ENCODE peak calls at places on chromosomes 5 and 9, in six cellular contexts. D, G, N, K, F and O are unnamed samples. For H3K36me3, the result is how much of the 10 kb centered on the place peaks cover.

GRCh38 chr9:22050924-22051323 is 41.8 kb upstream of the CDKN2B start:
- DNase-seq in D (no peak), G (no peak), N (no peak), K (no peak), F (no peak), O (peak)

GRCh38 chr9:132042324-132042723 is 37.3 kb downstream of the MED27 start:
- DNase-seq in D (no peak), G (peak), N (peak), K (no peak), F (no peak), O (no peak)

GRCh38 chr5:150989695-150990094 is 30.7 kb upstream of the GPX3 start:
- DNase-seq in D (no peak), G (no peak), N (peak), K (no peak), F (no peak), O (no peak)

GRCh38 chr5:90174236-90174635 is 235.3 kb downstream of the CETN3 start:
- DNase-seq in D (no peak), G (no peak), N (no peak), K (no peak), F (no peak), O (no peak)

GRCh38 chr5:146647656-146648199 is 131.7 kb upstream of the GPR151 start:
- DNase-seq in D (no peak), G (no peak), N (peak), K (no peak), F (no peak), O (no peak)

GRCh38 chr5:38515081-38515480 is 41.4 kb downstream of the LIFR start:
- DNase-seq in D (no peak), G (no peak), N (peak), K (no peak), F (no peak), O (no peak)

GRCh38 chr5:83340511-83340918 is 131.0 kb upstream of the VCAN start:
- DNase-seq in D (no peak), G (no peak), N (no peak), K (peak), F (no peak), O (no peak)

GRCh38 chr9:5442400-5443011 is 4.8 kb upstream of the PLGRKT start:
- DNase-seq in D (no peak), G (no peak), N (peak), K (no peak), F (no peak), O (no peak)

GRCh38 chr9:132319421-132320110 is 35.2 kb downstream of the SETX start:
- DNase-seq in D (no peak), G (no peak), N (no peak), K (no peak), F (no peak), O (no peak)

GRCh38 chr9:79858509-79858908 is 286.7 kb downstream of the TLE4 start:
- DNase-seq in D (no peak), G (no peak), N (peak), K (peak), F (no peak), O (no peak)

GRCh38 chr5:149581192-149581861 is at the start of gene ARHGEF37:
- DNase-seq in D (peak), G (no peak), N (peak), K (peak), F (peak), O (peak)

GRCh38 chr9:71791875-71792274 is 23.6 kb upstream of the CEMIP2 start:
- DNase-seq in D (no peak), G (peak), N (no peak), K (no peak), F (no peak), O (no peak)

GRCh38 chr5:157915638-157916037 is 56.7 kb upstream of the CLINT1 start:
- DNase-seq in D (peak), G (no peak), N (peak), K (no peak), F (peak), O (no peak)

GRCh38 chr9:98897745-98898144 is 46.0 kb upstream of the COL15A1 start:
- DNase-seq in D (no peak), G (no peak), N (peak), K (no peak), F (no peak), O (no peak)

DNA sequence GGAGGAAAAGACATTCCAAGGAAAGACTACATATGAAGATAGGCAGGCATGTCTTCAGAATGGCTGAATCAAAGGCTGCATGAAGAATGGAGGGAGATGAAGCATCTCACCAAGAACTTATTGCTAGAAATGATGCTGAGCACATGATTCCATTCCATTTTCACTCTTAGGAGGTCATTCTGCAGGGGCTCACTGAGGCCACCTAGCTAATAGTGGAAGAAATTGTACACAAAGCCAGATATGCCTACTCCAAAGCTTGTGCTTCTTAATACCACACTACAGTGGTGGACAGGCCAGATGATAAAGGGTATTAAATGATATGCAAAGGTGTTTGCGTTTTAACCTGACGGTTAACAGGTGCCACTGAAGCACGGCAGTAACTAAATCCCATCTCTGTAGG is 14.7 kb downstream of the NDUFA8 start:
- DNase-seq in D (no peak), G (no peak), N (no peak), K (no peak), F (no peak), O (no peak)
- H3K36me3 ChIP-seq in D (half or more), G (under half), N (half or more), K (under half), F (under half), O (under half)

GRCh38 chr5:156178117-156178516 is 148.8 kb upstream of the SGCD start:
- DNase-seq in D (no peak), G (no peak), N (no peak), K (no peak), F (no peak), O (no peak)

GRCh38 chr5:156186760-156187159 is 140.2 kb upstream of the SGCD start:
- DNase-seq in D (no peak), G (no peak), N (no peak), K (no peak), F (no peak), O (no peak)

GRCh38 chr5:156182174-156182967 is 144.6 kb upstream of the SGCD start:
- DNase-seq in D (no peak), G (no peak), N (no peak), K (no peak), F (no peak), O (no peak)

DNA sequence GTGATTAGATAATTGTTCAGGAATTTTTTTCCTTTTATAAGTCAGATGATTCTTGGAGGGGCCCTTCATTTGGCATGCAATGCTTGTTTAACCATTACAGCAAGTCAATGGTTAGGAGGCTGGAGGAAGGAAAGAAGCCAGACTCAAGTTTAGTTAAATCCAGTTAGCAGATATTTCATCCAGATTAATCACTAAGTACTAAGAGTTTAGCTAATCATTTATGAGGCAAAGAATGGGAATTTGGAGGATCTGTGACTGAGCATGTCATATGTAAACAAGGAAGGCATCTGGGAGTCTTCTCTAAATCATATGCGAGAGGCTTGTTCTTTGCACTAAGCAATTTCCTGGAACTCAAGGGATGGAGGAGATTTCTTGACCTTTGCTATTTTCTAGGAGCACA is 145.3 kb upstream of the SGCD start:
- DNase-seq in D (no peak), G (no peak), N (no peak), K (no peak), F (no peak), O (no peak)
- H3K36me3 ChIP-seq in D (under half), G (under half), N (under half), K (under half), F (under half), O (under half)

DNA sequence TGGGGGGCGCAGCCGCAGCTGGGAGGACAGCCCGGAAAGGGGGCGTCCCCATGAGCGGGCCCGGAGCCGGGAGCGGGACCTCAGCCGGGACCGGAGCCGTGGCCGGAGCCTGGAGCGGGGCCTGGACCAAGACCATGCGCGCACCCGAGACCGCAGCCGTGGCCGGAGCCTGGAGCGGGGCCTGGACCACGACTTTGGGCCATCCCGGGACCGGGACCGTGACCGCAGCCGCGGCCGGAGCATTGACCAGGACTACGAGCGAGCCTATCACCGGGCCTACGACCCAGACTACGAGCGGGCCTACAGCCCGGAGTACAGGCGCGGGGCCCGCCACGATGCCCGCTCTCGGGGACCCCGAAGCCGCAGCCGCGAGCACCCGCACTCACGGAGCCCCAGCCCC is 47.0 kb downstream of the TJP2 start:
- DNase-seq in D (no peak), G (no peak), N (no peak), K (no peak), F (no peak), O (no peak)
- H3K36me3 ChIP-seq in D (half or more), G (under half), N (under half), K (under half), F (under half), O (under half)

GRCh38 chr9:87664153-87665060 is 61.5 kb upstream of the CTSL start:
- DNase-seq in D (no peak), G (no peak), N (no peak), K (no peak), F (no peak), O (no peak)

GRCh38 chr9:87665516-87665915 is 60.4 kb upstream of the CTSL start:
- DNase-seq in D (no peak), G (no peak), N (no peak), K (no peak), F (no peak), O (no peak)

GRCh38 chr9:87663556-87663955 is 62.4 kb upstream of the CTSL start:
- DNase-seq in D (no peak), G (no peak), N (no peak), K (no peak), F (no peak), O (no peak)

GRCh38 chr9:87661241-87661640 is 64.7 kb upstream of the CTSL start:
- DNase-seq in D (no peak), G (no peak), N (no peak), K (no peak), F (no peak), O (no peak)

GRCh38 chr9:87662808-87663528 is 63.0 kb upstream of the CTSL start:
- DNase-seq in D (peak), G (peak), N (peak), K (peak), F (peak), O (peak)
- H3K36me3 ChIP-seq in D (half or more), G (under half), N (under half), K (under half), F (under half), O (under half)

GRCh38 chr9:136521541-136521940 is 24.3 kb downstream of the NOTCH1 start:
- DNase-seq in D (peak), G (no peak), N (no peak), K (no peak), F (peak), O (no peak)
- H3K36me3 ChIP-seq in D (half or more), G (under half), N (under half), K (under half), F (under half), O (under half)

GRCh38 chr9:6471231-6471630 is 58.2 kb downstream of the UHRF2 start:
- DNase-seq in D (no peak), G (no peak), N (no peak), K (no peak), F (no peak), O (no peak)

GRCh38 chr9:6461619-6462018 is 48.6 kb downstream of the UHRF2 start:
- DNase-seq in D (no peak), G (no peak), N (no peak), K (no peak), F (no peak), O (no peak)

GRCh38 chr9:6467006-6467625 is 54.1 kb downstream of the UHRF2 start:
- DNase-seq in D (no peak), G (no peak), N (no peak), K (no peak), F (no peak), O (no peak)
- H3K36me3 ChIP-seq in D (under half), G (under half), N (under half), K (under half), F (under half), O (under half)

GRCh38 chr5:134396274-134396673 is 15.4 kb downstream of the CDKN2AIPNL start:
- DNase-seq in D (no peak), G (no peak), N (no peak), K (no peak), F (no peak), O (no peak)

GRCh38 chr5:134403951-134404350 is 7.7 kb downstream of the CDKN2AIPNL start:
- DNase-seq in D (no peak), G (no peak), N (no peak), K (no peak), F (no peak), O (no peak)

GRCh38 chr5:134394932-134395331 is 16.7 kb downstream of the CDKN2AIPNL start:
- DNase-seq in D (no peak), G (no peak), N (no peak), K (no peak), F (no peak), O (no peak)

GRCh38 chr5:134397196-134397595 is 14.5 kb downstream of the CDKN2AIPNL start:
- DNase-seq in D (no peak), G (no peak), N (no peak), K (no peak), F (no peak), O (no peak)

GRCh38 chr5:134398609-134399155 is 13.0 kb downstream of the CDKN2AIPNL start:
- DNase-seq in D (no peak), G (no peak), N (no peak), K (no peak), F (no peak), O (no peak)
- H3K36me3 ChIP-seq in D (half or more), G (under half), N (under half), K (under half), F (under half), O (under half)

GRCh38 chr5:135382131-135382530 is 16.9 kb downstream of the MACROH2A1 start:
- DNase-seq in D (no peak), G (no peak), N (no peak), K (no peak), F (no peak), O (no peak)
- H3K36me3 ChIP-seq in D (half or more), G (under half), N (half or more), K (under half), F (under half), O (under half)

GRCh38 chr5:41797672-41798071 is 72.6 kb downstream of the OXCT1 start:
- DNase-seq in D (no peak), G (no peak), N (no peak), K (no peak), F (no peak), O (no peak)
- H3K36me3 ChIP-seq in D (under half), G (under half), N (under half), K (under half), F (under half), O (under half)

GRCh38 chr5:14486486-14486885 is 95.1 kb upstream of the OTULINL start:
- DNase-seq in D (no peak), G (no peak), N (no peak), K (no peak), F (no peak), O (no peak)

GRCh38 chr5:14483504-14484157 is 98.0 kb upstream of the OTULINL start:
- DNase-seq in D (no peak), G (no peak), N (no peak), K (no peak), F (no peak), O (no peak)

GRCh38 chr5:14479143-14479701 is 102.4 kb upstream of the OTULINL start:
- DNase-seq in D (no peak), G (no peak), N (no peak), K (no peak), F (no peak), O (no peak)

GRCh38 chr5:14476791-14477435 is 104.7 kb upstream of the OTULINL start:
- DNase-seq in D (no peak), G (no peak), N (no peak), K (no peak), F (no peak), O (no peak)

GRCh38 chr5:14481299-14481799 is 100.2 kb upstream of the OTULINL start:
- DNase-seq in D (no peak), G (no peak), N (no peak), K (no peak), F (no peak), O (no peak)
- H3K36me3 ChIP-seq in D (half or more), G (under half), N (under half), K (under half), F (under half), O (under half)